ENCODE peak calls at places on chromosomes 13 and 19, in nine cellular contexts. Q is A549; Z is psoas muscle; T is H9; D is CD4-positive, alpha-beta T cell; X is stomach; L is WERI-Rb-1; O is heart right ventricle; I is fibroblast of lung. U is an unnamed sample.

GRCh38 chr19:58037927-58038687 is 4.3 kb downstream of the ZSCAN1 start:
- DNase-seq in Q (no peak), Z (no peak), T (peak), D (no peak), X (no peak), L (peak), O (no peak), I (no peak), U (no peak)

GRCh38 chr13:92463134-92463533 is 763.5 kb upstream of the GPC6 start:
- DNase-seq in Q (no peak), Z (no peak), T (no peak), D (no peak), X (no peak), L (peak), O (no peak), I (no peak), U (no peak)

GRCh38 chr19:485583-486236 is 10.6 kb upstream of the MADCAM1 start:
- DNase-seq in Q (no peak), Z (no peak), T (no peak), D (no peak), X (no peak), L (no peak), O (no peak), I (no peak), U (no peak)

GRCh38 chr19:10712754-10713153 is 5.1 kb upstream of the DNM2 start:
- DNase-seq in Q (no peak), Z (no peak), T (no peak), D (no peak), X (no peak), L (no peak), O (no peak), I (no peak), U (no peak)

GRCh38 chr13:110015253-110015652 is 228.9 kb upstream of the IRS2 start:
- DNase-seq in Q (peak), Z (no peak), T (no peak), D (no peak), X (peak), L (no peak), O (no peak), I (peak), U (peak)

GRCh38 chr13:26525528-26525927 is 32.0 kb upstream of the WASF3 start:
- DNase-seq in Q (no peak), Z (no peak), T (no peak), D (no peak), X (no peak), L (no peak), O (no peak), I (no peak), U (no peak)

GRCh38 chr13:43988302-43988701 is 108.6 kb downstream of the LACC1 start:
- DNase-seq in Q (no peak), Z (no peak), T (no peak), D (no peak), X (no peak), L (no peak), O (no peak), I (no peak), U (no peak)

GRCh38 chr19:16095071-16095571 is 16.6 kb upstream of the RAB8A start:
- DNase-seq in Q (no peak), Z (no peak), T (no peak), D (no peak), X (no peak), L (no peak), O (no peak), I (no peak), U (no peak)

GRCh38 chr13:100535401-100536135 is 53.0 kb downstream of the GGACT start:
- DNase-seq in Q (no peak), Z (no peak), T (no peak), D (no peak), X (no peak), L (no peak), O (no peak), I (peak), U (no peak)

GRCh38 chr19:40335855-40336700 is 12.1 kb downstream of the C19orf47 start:
- DNase-seq in Q (no peak), Z (no peak), T (no peak), D (no peak), X (no peak), L (no peak), O (no peak), I (no peak), U (no peak)

GRCh38 chr13:53142301-53142700 is 113.7 kb downstream of the OLFM4 start:
- DNase-seq in Q (no peak), Z (no peak), T (no peak), D (no peak), X (no peak), L (no peak), O (no peak), I (no peak), U (no peak)

GRCh38 chr13:25262261-25262660 is 25.0 kb downstream of the MTMR6 start:
- DNase-seq in Q (no peak), Z (no peak), T (no peak), D (no peak), X (no peak), L (no peak), O (no peak), I (no peak), U (no peak)

GRCh38 chr19:49549045-49549444 is 21.2 kb downstream of the RCN3 start:
- DNase-seq in Q (no peak), Z (no peak), T (no peak), D (no peak), X (no peak), L (no peak), O (no peak), I (no peak), U (no peak)

GRCh38 chr19:52494518-52494917 is 33.0 kb upstream of the ZNF808 start:
- DNase-seq in Q (no peak), Z (no peak), T (no peak), D (no peak), X (no peak), L (no peak), O (no peak), I (no peak), U (no peak)

GRCh38 chr19:55210120-55210493 is 806 bp upstream of the PTPRH start:
- DNase-seq in Q (peak), Z (no peak), T (no peak), D (no peak), X (peak), L (no peak), O (no peak), I (peak), U (peak)

GRCh38 chr13:65855276-65855675 is 1374.9 kb downstream of the PCDH9 start:
- DNase-seq in Q (no peak), Z (no peak), T (no peak), D (no peak), X (no peak), L (no peak), O (no peak), I (peak), U (peak)

GRCh38 chr13:20882206-20882605 is 20.3 kb downstream of the XPO4 start:
- DNase-seq in Q (no peak), Z (no peak), T (peak), D (no peak), X (no peak), L (peak), O (no peak), I (no peak), U (no peak)

GRCh38 chr19:48395499-48395898 is 2.0 kb downstream of the GRIN2D start:
- DNase-seq in Q (no peak), Z (no peak), T (no peak), D (no peak), X (no peak), L (no peak), O (no peak), I (no peak), U (no peak)

GRCh38 chr19:2540646-2541454 is 64.9 kb downstream of the GADD45B start:
- DNase-seq in Q (peak), Z (peak), T (peak), D (no peak), X (peak), L (no peak), O (peak), I (peak), U (peak)

GRCh38 chr13:110445722-110446569 is 115.6 kb downstream of the RAB20 start:
- DNase-seq in Q (no peak), Z (no peak), T (no peak), D (no peak), X (no peak), L (no peak), O (no peak), I (peak), U (no peak)

GRCh38 chr13:47555235-47555634 is 445.8 kb downstream of the SUCLA2 start:
- DNase-seq in Q (no peak), Z (no peak), T (no peak), D (no peak), X (no peak), L (no peak), O (no peak), I (peak), U (peak)

GRCh38 chr13:72304121-72304745 is 423.2 kb downstream of the MZT1 start:
- DNase-seq in Q (no peak), Z (no peak), T (no peak), D (no peak), X (no peak), L (no peak), O (no peak), I (peak), U (no peak)

GRCh38 chr19:38880882-38881609 is 3.0 kb upstream of the RINL start:
- DNase-seq in Q (no peak), Z (no peak), T (no peak), D (no peak), X (no peak), L (no peak), O (no peak), I (no peak), U (no peak)

GRCh38 chr19:32373614-32374295 is 28.3 kb downstream of the ZNF507 start:
- DNase-seq in Q (peak), Z (no peak), T (no peak), D (no peak), X (peak), L (no peak), O (peak), I (peak), U (peak)

GRCh38 chr19:4814625-4815425 is 16.7 kb downstream of the TICAM1 start:
- DNase-seq in Q (peak), Z (no peak), T (no peak), D (no peak), X (no peak), L (no peak), O (no peak), I (peak), U (no peak)

GRCh38 chr19:18418725-18419194 is 438 bp upstream of the SSBP4 start:
- DNase-seq in Q (no peak), Z (peak), T (no peak), D (peak), X (no peak), L (no peak), O (peak), I (no peak), U (no peak)
- H3K27ac ChIP-seq in Q (peak), Z (peak), T (no peak), D (peak), X (peak), L (peak), O (peak), I (peak), U (peak)

GRCh38 chr13:41061075-41061913 is at the start of gene WBP4:
- DNase-seq in Q (peak), Z (peak), T (peak), D (peak), X (peak), L (peak), O (peak), I (peak), U (peak)
- TF ChIP-seq CTCF in Q (no peak), Z (no peak), T (no peak), D (no peak), X (no peak), L (no peak), O (no peak), I (peak), U (no peak)

GRCh38 chr13:36915106-36915505 is 4.9 kb downstream of the SMAD9 start:
- DNase-seq in Q (no peak), Z (no peak), T (no peak), D (no peak), X (no peak), L (no peak), O (no peak), I (no peak), U (no peak)

GRCh38 chr13:36918246-36919060 is 1.6 kb downstream of the SMAD9 start:
- DNase-seq in Q (no peak), Z (no peak), T (no peak), D (no peak), X (no peak), L (no peak), O (no peak), I (peak), U (no peak)

GRCh38 chr13:36913463-36913862 is 6.6 kb downstream of the SMAD9 start:
- DNase-seq in Q (no peak), Z (no peak), T (no peak), D (no peak), X (no peak), L (no peak), O (no peak), I (no peak), U (no peak)

GRCh38 chr13:36914648-36915047 is 5.4 kb downstream of the SMAD9 start:
- DNase-seq in Q (no peak), Z (no peak), T (no peak), D (no peak), X (no peak), L (no peak), O (no peak), I (no peak), U (no peak)

GRCh38 chr13:36915891-36916640 is 4.0 kb downstream of the SMAD9 start:
- DNase-seq in Q (no peak), Z (no peak), T (no peak), D (no peak), X (no peak), L (no peak), O (no peak), I (no peak), U (no peak)
- H3K27ac ChIP-seq in Q (no peak), Z (no peak), T (no peak), D (no peak), X (no peak), L (peak), O (no peak), I (no peak), U (no peak)

GRCh38 chr13:78241278-78241919 is 322.8 kb upstream of the EDNRB start:
- DNase-seq in Q (peak), Z (no peak), T (peak), D (no peak), X (no peak), L (peak), O (no peak), I (peak), U (peak)
- TF ChIP-seq CTCF in Q (peak), Z (no peak), T (peak), D (no peak), X (no peak), L (peak), O (peak), I (peak), U (peak)

DNA sequence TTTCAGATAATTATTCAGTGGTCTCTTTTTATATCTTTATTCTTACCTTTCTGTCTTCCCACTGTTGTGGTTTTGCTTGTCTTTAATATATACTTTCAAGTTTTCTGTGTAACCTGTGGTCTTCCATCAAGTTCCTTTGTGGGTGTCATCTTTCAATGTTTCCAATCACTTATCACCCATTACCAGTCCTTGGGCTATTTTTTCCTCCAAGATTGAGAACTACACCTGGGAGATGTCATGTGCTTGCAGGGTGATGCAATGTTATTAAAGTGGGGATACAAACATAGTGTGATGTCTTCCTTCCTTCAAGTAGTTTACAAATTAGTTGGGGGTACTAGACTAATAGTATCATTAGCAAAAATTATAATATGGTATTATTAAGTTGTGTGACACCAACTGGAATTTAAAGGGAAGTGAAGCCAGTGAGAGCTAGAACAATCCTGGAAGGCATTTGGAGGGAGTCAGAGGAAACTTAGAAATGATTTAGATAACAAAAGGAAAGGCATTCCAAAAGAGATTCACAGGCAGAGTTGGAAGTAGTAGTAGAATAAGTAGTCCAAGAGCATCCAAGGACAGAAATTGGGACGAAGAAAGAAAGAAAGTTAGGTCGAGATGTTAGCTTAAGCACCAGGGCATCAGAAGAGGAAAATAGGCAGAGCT is 3.4 kb downstream of the FNDC3A start:
- DNase-seq in Q (no peak), Z (no peak), T (no peak), D (no peak), X (no peak), L (no peak), O (no peak), I (no peak), U (no peak)
- H3K27ac ChIP-seq in Q (no peak), Z (no peak), T (peak), D (no peak), X (no peak), L (no peak), O (no peak), I (no peak), U (no peak)

DNA sequence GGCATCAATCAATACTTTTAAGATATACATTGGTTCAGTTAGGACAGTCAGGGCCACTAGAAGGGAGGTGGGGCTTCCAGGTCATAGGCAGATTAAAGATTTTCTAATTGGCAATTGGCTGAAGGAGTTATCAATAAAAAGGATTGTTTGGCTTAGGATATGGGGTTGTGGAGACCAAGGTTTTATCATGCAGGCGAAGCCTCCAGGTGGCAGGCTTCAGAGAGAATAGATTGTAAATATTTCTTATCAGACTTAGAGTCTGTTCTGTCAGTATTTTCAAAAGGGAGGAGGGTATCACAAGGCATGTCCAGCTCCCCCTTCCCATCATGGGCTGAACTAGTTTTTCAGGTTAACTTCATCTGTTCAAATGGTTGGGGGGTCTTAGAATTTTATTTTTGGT is 77.4 kb upstream of the FARP1 start:
- DNase-seq in Q (no peak), Z (no peak), T (no peak), D (no peak), X (no peak), L (no peak), O (no peak), I (no peak), U (no peak)
- TF ChIP-seq CTCF in Q (no peak), Z (no peak), T (no peak), D (no peak), X (no peak), L (peak), O (no peak), I (no peak), U (no peak)

U was measured in RWPE1.